ENCODE peak calls at places on chromosomes 1 and 21, in four cellular contexts. A is K562, Z is WTC11, M is GM12878. D is an unnamed sample.

GRCh38 chr1:9186082-9186859 is 48.3 kb upstream of the H6PD start:
- DNase-seq in M (no peak), A (no peak), Z (no peak), D (no peak)

GRCh38 chr1:93344886-93345632 is 648 bp upstream of the DR1 start:
- DNase-seq in M (no peak), A (no peak), Z (no peak), D (peak; percentile 31)

GRCh38 chr21:44947930-44948331 is 8.1 kb downstream of the SLX9 start:
- DNase-seq in M (no peak), Z (no peak), A (no peak), D (no peak)

GRCh38 chr1:51306950-51307349 is 23.4 kb downstream of the TTC39A start:
- DNase-seq in M (no peak), A (no peak), Z (no peak), D (no peak)

GRCh38 chr1:7026188-7026587 is 240.9 kb downstream of the CAMTA1 start:
- DNase-seq in A (no peak), M (no peak), Z (no peak), D (no peak)

GRCh38 chr1:151705739-151706463 is 10.7 kb downstream of the CELF3 start:
- DNase-seq in Z (no peak), M (no peak), A (peak; percentile 65), D (no peak)

GRCh38 chr1:33697816-33698215 is 166.1 kb upstream of the HMGB4 start:
- DNase-seq in A (no peak), Z (no peak), M (no peak), D (no peak)

GRCh38 chr1:224047538-224047937 is 66.4 kb upstream of the FBXO28 start:
- DNase-seq in Z (no peak), M (no peak), A (no peak), D (no peak)

GRCh38 chr1:203671808-203672207 is 45.2 kb downstream of the ATP2B4 start:
- DNase-seq in Z (no peak), A (no peak), M (no peak), D (no peak)

GRCh38 chr1:26126321-26127084 is 14.9 kb downstream of the PDIK1L start:
- DNase-seq in A (peak; percentile 81), Z (no peak), M (no peak), D (no peak)

GRCh38 chr1:183070234-183070922 is 47.2 kb downstream of the LAMC1 start:
- DNase-seq in Z (no peak), A (no peak), M (no peak), D (no peak)

GRCh38 chr1:214178102-214178501 is 102.9 kb upstream of the SMYD2 start:
- DNase-seq in A (no peak), M (no peak), Z (no peak), D (no peak)

GRCh38 chr1:187045371-187045770 is 216.6 kb downstream of the PLA2G4A start:
- DNase-seq in A (no peak), M (no peak), Z (no peak), D (no peak)

GRCh38 chr1:39305555-39305954 is 101.1 kb downstream of the MACF1 start:
- DNase-seq in M (peak; percentile 5), Z (no peak), A (no peak), D (no peak)

GRCh38 chr1:53111073-53111556 is 31.3 kb downstream of the SLC1A7 start:
- DNase-seq in M (no peak), Z (no peak), A (no peak), D (peak; percentile 71)

GRCh38 chr1:27306892-27307850 is 14.8 kb upstream of the TMEM222 start:
- DNase-seq in A (peak; percentile 49), Z (peak; percentile 67), M (no peak), D (peak; percentile 31)

GRCh38 chr1:101364370-101365120 is 127.7 kb downstream of the S1PR1 start:
- DNase-seq in M (no peak), A (no peak), Z (no peak), D (no peak)

GRCh38 chr1:65260851-65261473 is 48.4 kb upstream of the DNAJC6 start:
- DNase-seq in A (peak; percentile 39), M (no peak), Z (no peak), D (no peak)

GRCh38 chr1:5620418-5620817 is 371.8 kb downstream of the NPHP4 start:
- DNase-seq in A (no peak), Z (no peak), M (no peak), D (no peak)

GRCh38 chr1:37353871-37354270 is 120.5 kb upstream of the ZC3H12A start:
- DNase-seq in A (no peak), M (no peak), Z (no peak), D (no peak)

GRCh38 chr1:96466842-96467241 is 254.7 kb upstream of the PTBP2 start:
- DNase-seq in A (no peak), M (no peak), Z (no peak), D (no peak)

GRCh38 chr1:96882096-96882495 is 160.5 kb downstream of the PTBP2 start:
- DNase-seq in A (no peak), Z (no peak), M (no peak), D (no peak)

GRCh38 chr1:24742090-24742938 is 2.9 kb upstream of the CLIC4 start:
- DNase-seq in M (no peak), Z (peak; percentile 35), A (peak; percentile 36), D (peak; percentile 39)

GRCh38 chr1:11058595-11059165 is 1.1 kb downstream of the SRM start:
- DNase-seq in A (no peak), Z (no peak), M (no peak), D (no peak)

DNA sequence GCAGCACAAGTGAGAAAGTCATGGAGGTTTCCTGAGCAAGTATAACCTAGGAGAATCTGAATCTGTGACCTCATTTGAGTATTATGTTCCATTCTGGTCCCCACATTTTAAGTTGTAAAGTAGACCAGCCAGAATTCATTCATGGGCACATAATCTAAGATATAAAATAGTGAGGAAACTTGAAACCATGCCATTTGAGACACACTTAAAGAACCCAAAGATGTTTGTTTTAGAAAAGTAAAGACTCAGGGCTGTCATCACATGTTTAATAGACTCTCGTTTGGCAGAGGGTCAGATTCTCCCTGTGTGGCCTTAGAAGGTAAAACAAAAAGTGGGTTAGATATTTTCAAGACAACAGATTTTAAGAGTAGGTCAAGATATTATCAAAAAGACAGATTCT is 6.4 kb downstream of the SZT2 start:
- DNase-seq in M (no peak), A (no peak), Z (no peak), D (no peak)
- TF ChIP-seq NR2C2 in M (no peak), A (no peak), Z (no peak), D (no peak)

GRCh38 chr1:208221291-208221622 is 22.9 kb downstream of the PLXNA2 start:
- DNase-seq in Z (no peak), M (no peak), A (peak; percentile 35), D (no peak)
- TF ChIP-seq NR2C2 in Z (no peak), M (no peak), A (no peak), D (no peak)

GRCh38 chr1:179923044-179923443 is 31.6 kb upstream of the CEP350 start:
- DNase-seq in M (no peak), A (no peak), Z (no peak), D (no peak)

GRCh38 chr1:179924268-179924667 is 30.3 kb upstream of the CEP350 start:
- DNase-seq in A (no peak), Z (no peak), M (no peak), D (no peak)

GRCh38 chr1:179926494-179927205 is 28.0 kb upstream of the CEP350 start:
- DNase-seq in M (no peak), Z (no peak), A (no peak), D (no peak)

GRCh38 chr1:179925302-179925701 is 29.3 kb upstream of the CEP350 start:
- DNase-seq in A (no peak), M (no peak), Z (no peak), D (no peak)

DNA sequence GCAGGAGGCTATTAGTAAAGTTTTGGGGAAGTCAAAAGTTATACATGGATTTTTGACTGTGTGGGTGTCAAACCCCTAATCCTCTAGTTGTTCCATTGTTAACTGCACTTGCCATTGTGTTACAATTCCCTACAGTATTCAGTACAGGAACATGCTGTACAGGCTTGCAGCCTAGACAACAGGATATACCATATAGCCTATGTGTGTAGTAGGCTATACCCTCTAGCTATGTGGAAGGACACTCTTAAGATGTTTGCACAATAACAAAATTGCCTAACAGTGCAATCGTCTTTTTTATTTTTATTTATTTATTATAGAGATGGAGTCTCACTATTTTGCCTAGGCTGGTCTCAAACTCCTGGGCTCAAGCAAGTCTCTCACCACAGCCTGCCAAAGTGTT is 28.7 kb upstream of the CEP350 start:
- DNase-seq in A (no peak), Z (no peak), M (no peak), D (no peak)
- TF ChIP-seq NR2C2 in A (no peak), Z (no peak), M (no peak), D (no peak)

GRCh38 chr1:88016947-88017346 is 667.1 kb upstream of the PKN2 start:
- DNase-seq in M (no peak), Z (no peak), A (no peak), D (no peak)
- TF ChIP-seq NR2C2 in M (no peak), Z (no peak), A (no peak), D (no peak)

GRCh38 chr1:199311478-199312242 is 672.8 kb downstream of the PTPRC start:
- DNase-seq in Z (no peak), M (no peak), A (no peak), D (no peak)
- TF ChIP-seq NR2C2 in Z (no peak), M (no peak), A (no peak), D (no peak)

GRCh38 chr1:229556551-229556950 is 2.0 kb downstream of the ABCB10 start:
- DNase-seq in A (no peak), Z (no peak), M (no peak), D (peak; percentile 18)
- TF ChIP-seq NR2C2 in A (no peak), Z (no peak), M (no peak), D (no peak)

DNA sequence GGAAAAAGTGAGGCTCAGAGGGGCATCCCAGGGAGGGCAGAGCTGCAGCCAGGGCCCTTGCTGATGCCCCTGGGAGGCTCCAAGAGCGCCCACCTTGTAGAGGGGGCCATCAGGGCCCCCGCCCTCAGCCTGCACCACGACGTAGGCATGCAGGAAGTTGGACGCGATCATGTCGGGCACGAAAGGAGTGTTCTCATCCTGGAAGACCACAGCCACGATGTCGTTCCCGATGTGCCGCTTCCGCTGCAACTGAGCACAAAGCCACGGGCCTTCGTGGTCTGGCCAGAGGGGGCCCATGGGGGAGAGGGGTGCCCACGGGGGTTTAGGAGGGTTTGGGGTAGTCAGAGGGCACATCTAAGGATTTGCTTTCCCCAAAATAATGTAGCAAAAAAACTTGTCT is 59.1 kb downstream of the RAP1GAP start:
- DNase-seq in Z (no peak), M (no peak), A (no peak), D (no peak)
- TF ChIP-seq NR2C2 in Z (no peak), M (no peak), A (no peak), D (no peak)